ENCODE peak calls at places on chromosomes 3 and 15, in ten cellular contexts. P is OCI-LY7, Y is stomach, D is PC-9, T is brain microvascular endothelial cell, U is A549, B is Caco-2, H is fibroblast of mammary gland, Q is left ventricle myocardium inferior, C is A673. E is an unnamed sample.

GRCh38 chr3:191139771-191140170 is 59.3 kb upstream of the OSTN start:
- DNase-seq in P (no peak), B (no peak), D (no peak), T (no peak), Q (no peak), H (peak; percentile 73), U (no peak), C (peak; percentile 5), Y (no peak), E (no peak)

GRCh38 chr3:149654188-149654601 is 3.6 kb downstream of the WWTR1 start:
- DNase-seq in D (peak; percentile 39), Q (no peak), C (no peak), H (peak; percentile 59), B (no peak), U (no peak), Y (no peak), P (no peak), T (peak; percentile 38), E (no peak)

GRCh38 chr3:164458986-164459385 is 619.3 kb downstream of the SI start:
- DNase-seq in U (no peak), H (peak; percentile 69), Q (no peak), C (no peak), B (no peak), P (no peak), Y (no peak), T (peak; percentile 91), D (no peak), E (peak; percentile 6)

GRCh38 chr3:78728406-78729145 is 1039.2 kb downstream of the ROBO1 start:
- DNase-seq in C (peak; percentile 96), U (no peak), H (peak; percentile 67), Q (peak; percentile 73), D (no peak), T (no peak), Y (peak; percentile 67), P (no peak), B (no peak), E (peak; percentile 47)

GRCh38 chr3:10417849-10418248 is 87.5 kb downstream of the ATP2B2 start:
- DNase-seq in U (peak; percentile 37), D (no peak), C (no peak), H (peak; percentile 17), Q (no peak), T (no peak), B (no peak), Y (no peak), P (peak; percentile 31), E (peak; percentile 30)

GRCh38 chr3:74048686-74049085 is 423.9 kb upstream of the PDZRN3 start:
- DNase-seq in D (no peak), U (no peak), B (no peak), T (no peak), H (no peak), C (no peak), Q (no peak), Y (no peak), P (no peak), E (no peak)

GRCh38 chr3:132417695-132418520 is 606 bp downstream of the DNAJC13 start:
- DNase-seq in B (peak; percentile 79), P (peak; percentile 62), U (peak; percentile 21), C (peak; percentile 69), H (peak; percentile 69), Q (peak; percentile 43), Y (peak; percentile 49), T (peak; percentile 67), D (peak; percentile 59), E (peak; percentile 74)

GRCh38 chr3:128242818-128243601 is 89.7 kb downstream of the EEFSEC start:
- DNase-seq in U (no peak), C (no peak), D (no peak), Y (no peak), H (no peak), T (peak; percentile 53), B (no peak), Q (no peak), P (no peak), E (no peak)

GRCh38 chr15:76993114-76993715 is 1.7 kb upstream of the PSTPIP1 start:
- DNase-seq in H (no peak), D (no peak), Y (no peak), P (no peak), Q (no peak), U (no peak), T (no peak), C (no peak), B (no peak), E (no peak)

GRCh38 chr3:136667081-136667480 is 85.1 kb downstream of the STAG1 start:
- DNase-seq in C (no peak), H (no peak), U (no peak), Q (no peak), D (no peak), Y (no peak), P (no peak), T (peak; percentile 53), B (no peak), E (peak; percentile 12)

GRCh38 chr3:69240651-69241578 is 118.5 kb upstream of the LMOD3 start:
- DNase-seq in H (no peak), P (no peak), Y (peak; percentile 63), D (no peak), C (no peak), T (peak; percentile 14), B (peak; percentile 73), Q (no peak), U (no peak), E (no peak)

GRCh38 chr15:77859491-77860060 is 217.9 kb downstream of the TBC1D2B start:
- DNase-seq in Y (no peak), C (no peak), T (no peak), D (no peak), P (no peak), H (no peak), B (no peak), Q (no peak), U (no peak), E (no peak)

GRCh38 chr15:82621970-82622369 is 25.2 kb downstream of the CPEB1 start:
- DNase-seq in Y (no peak), P (no peak), C (peak; percentile 4), T (no peak), H (no peak), U (peak; percentile 38), B (no peak), Q (no peak), D (no peak), E (peak; percentile 9)
- TF ChIP-seq CTCF in Y (no peak), P (peak; percentile 44), C (peak; percentile 21), T (peak; percentile 34), H (peak; percentile 15), U (peak; percentile 23), B (no peak), Q (peak; percentile 12), D (no peak), E (peak; percentile 28)

GRCh38 chr3:152384412-152384811 is 115.7 kb downstream of the MBNL1 start:
- DNase-seq in Y (no peak), C (no peak), B (no peak), U (no peak), D (no peak), T (no peak), H (no peak), Q (no peak), P (no peak), E (no peak)

GRCh38 chr3:152382312-152383135 is 113.8 kb downstream of the MBNL1 start:
- DNase-seq in P (no peak), T (no peak), H (no peak), C (peak; percentile 41), B (no peak), D (no peak), Q (no peak), Y (no peak), U (no peak), E (no peak)

GRCh38 chr3:152385761-152386160 is 117.0 kb downstream of the MBNL1 start:
- DNase-seq in Y (no peak), C (no peak), T (peak; percentile 57), U (no peak), B (no peak), D (no peak), H (peak; percentile 85), P (no peak), Q (no peak), E (no peak)

GRCh38 chr3:152381881-152382295 is 113.2 kb downstream of the MBNL1 start:
- DNase-seq in P (no peak), H (no peak), C (no peak), T (no peak), B (no peak), U (no peak), Q (no peak), Y (no peak), D (no peak), E (no peak)

GRCh38 chr3:152383136-152383606 is 114.4 kb downstream of the MBNL1 start:
- DNase-seq in P (no peak), H (no peak), Q (no peak), Y (no peak), C (no peak), U (no peak), T (no peak), B (no peak), D (no peak), E (no peak)
- H3K4me3 ChIP-seq in P (no peak overlapping the region), H (no peak overlapping the region), Q (peak overlapping the region; percentile 53), Y (no peak overlapping the region), C (peak overlapping the region; percentile 29), U (peak overlapping the region; percentile 35), T (no peak overlapping the region), B (no peak overlapping the region), D (no peak overlapping the region), E (no peak overlapping the region)

DNA sequence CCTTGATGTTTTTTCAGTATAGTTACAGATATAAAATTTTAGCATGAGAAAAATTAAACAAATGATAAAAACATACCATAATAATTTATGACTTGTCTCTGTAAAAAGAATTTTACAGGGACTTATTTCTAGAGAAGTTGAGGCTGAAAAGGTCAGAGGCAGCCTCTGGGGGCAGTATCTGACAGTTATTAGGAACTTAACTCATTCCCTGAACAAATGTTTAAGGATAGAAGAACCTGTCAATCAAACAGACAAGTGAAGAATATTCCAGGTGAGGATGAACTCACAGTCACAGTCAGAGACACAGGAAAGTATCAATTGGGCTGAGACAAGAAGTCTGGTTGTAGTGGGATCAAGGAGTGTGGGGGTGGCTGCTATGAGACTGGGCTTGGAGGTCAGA is 7.3 kb downstream of the MYLK start:
- DNase-seq in Y (no peak), H (no peak), D (no peak), T (no peak), Q (no peak), C (no peak), B (no peak), P (no peak), U (no peak), E (no peak)
- TF ChIP-seq CTCF in Y (no peak), H (peak; percentile 17), D (no peak), T (peak; percentile 43), Q (no peak), C (peak; percentile 46), B (peak; percentile 21), P (peak; percentile 71), U (peak; percentile 24), E (no peak)

DNA sequence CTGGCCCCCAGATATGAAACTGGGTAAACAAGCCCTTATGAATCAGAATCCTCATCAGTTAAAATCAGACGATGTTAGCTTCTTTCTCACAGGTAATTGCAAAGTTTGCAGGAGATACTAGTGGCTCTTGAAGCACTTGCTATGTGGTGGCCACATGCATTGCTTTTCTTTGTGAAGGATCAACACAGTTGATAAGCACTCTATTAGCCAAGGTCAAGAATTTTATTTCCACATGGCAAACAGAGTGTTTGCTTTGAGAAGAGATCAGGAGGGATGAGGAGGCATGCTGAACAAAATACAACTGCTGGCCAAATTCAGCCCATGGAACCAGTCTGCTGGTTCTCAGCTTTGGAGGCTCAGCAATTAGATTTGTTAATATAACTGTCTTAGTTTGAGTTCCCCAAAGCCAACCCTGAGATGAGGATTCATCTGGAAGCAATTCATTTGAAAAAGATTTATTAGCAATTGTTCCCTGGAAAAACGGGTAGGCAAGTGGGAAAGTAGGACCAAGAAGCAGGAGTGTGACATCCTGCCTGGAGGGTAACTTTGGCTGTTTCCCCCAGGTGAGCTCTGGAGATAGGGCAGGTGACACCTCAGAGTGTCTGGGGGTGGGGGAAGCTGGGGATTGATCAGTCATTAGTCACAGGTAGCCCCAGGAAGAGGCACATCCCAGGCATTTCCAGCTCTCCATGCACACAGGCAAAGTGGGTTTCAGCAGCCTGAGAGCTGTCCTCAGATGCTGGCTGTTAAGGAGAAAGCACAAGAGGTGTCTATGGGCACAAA is 180.3 kb downstream of the ABHD5 start:
- DNase-seq in Y (no peak), P (no peak), H (peak; percentile 26), B (no peak), Q (no peak), T (no peak), D (peak; percentile 80), U (no peak), C (no peak), E (peak; percentile 67)
- H3K4me3 ChIP-seq in Y (no peak overlapping the region), P (no peak overlapping the region), H (no peak overlapping the region), B (no peak overlapping the region), Q (no peak overlapping the region), T (no peak overlapping the region), D (peak overlapping the region; percentile 39), U (no peak overlapping the region), C (no peak overlapping the region), E (no peak overlapping the region)

E was measured in epithelial cell of esophagus.